ENCODE peak calls at places on chromosomes 2 and 18, in five cellular contexts. One of them, this sample, is unnamed.

GRCh38 chr2:121790276-121790956 is 35.0 kb downstream of the TSN start:
- DNase-seq in IMR-90: peak
- DNase-seq in GM06990: no peak
- DNase-seq in cardiac fibroblast: peak
- DNase-seq in PC-9: peak
- DNase-seq in this sample: peak

GRCh38 chr2:215654177-215654850 is 218.4 kb upstream of the FN1 start:
- DNase-seq in GM06990: no peak
- DNase-seq in IMR-90: peak
- DNase-seq in cardiac fibroblast: peak
- DNase-seq in PC-9: no peak
- DNase-seq in this sample: peak

GRCh38 chr2:237627463-237628321 is at the start of gene LRRFIP1:
- DNase-seq in PC-9: no peak
- DNase-seq in IMR-90: no peak
- DNase-seq in cardiac fibroblast: peak
- DNase-seq in GM06990: no peak
- DNase-seq in this sample: no peak

GRCh38 chr2:240624950-240625621 is at the start of gene GPR35:
- DNase-seq in PC-9: no peak
- DNase-seq in IMR-90: peak
- DNase-seq in cardiac fibroblast: peak
- DNase-seq in GM06990: peak
- DNase-seq in this sample: peak

GRCh38 chr2:10194021-10194820 is 71.7 kb downstream of the RRM2 start:
- DNase-seq in PC-9: no peak
- DNase-seq in GM06990: no peak
- DNase-seq in cardiac fibroblast: peak
- DNase-seq in IMR-90: peak
- DNase-seq in this sample: peak

GRCh38 chr2:15298769-15299168 is 262.4 kb downstream of the NBAS start:
- DNase-seq in GM06990: no peak
- DNase-seq in PC-9: no peak
- DNase-seq in cardiac fibroblast: peak
- DNase-seq in IMR-90: peak
- DNase-seq in this sample: peak

GRCh38 chr2:121634354-121635307 is 14.6 kb downstream of the CLASP1 start:
- DNase-seq in cardiac fibroblast: no peak
- DNase-seq in PC-9: peak
- DNase-seq in IMR-90: peak
- DNase-seq in GM06990: no peak
- DNase-seq in this sample: peak

GRCh38 chr2:7686016-7686385 is 768.8 kb downstream of the RNF144A start:
- DNase-seq in GM06990: no peak
- DNase-seq in cardiac fibroblast: no peak
- DNase-seq in PC-9: no peak
- DNase-seq in IMR-90: no peak
- DNase-seq in this sample: no peak

GRCh38 chr18:34397286-34397896 is 172.7 kb upstream of the NOL4 start:
- DNase-seq in GM06990: no peak
- DNase-seq in PC-9: no peak
- DNase-seq in IMR-90: no peak
- DNase-seq in cardiac fibroblast: no peak
- DNase-seq in this sample: no peak

GRCh38 chr18:9612989-9613388 is 1.4 kb downstream of the PPP4R1 start:
- DNase-seq in IMR-90: no peak
- DNase-seq in GM06990: peak
- DNase-seq in cardiac fibroblast: no peak
- DNase-seq in PC-9: no peak
- DNase-seq in this sample: no peak

GRCh38 chr2:85758361-85759256 is 4.8 kb downstream of the ATOH8 start:
- DNase-seq in cardiac fibroblast: no peak
- DNase-seq in PC-9: no peak
- DNase-seq in GM06990: no peak
- DNase-seq in IMR-90: no peak
- DNase-seq in this sample: no peak

GRCh38 chr2:54898451-54899226 is 151.6 kb downstream of the RTN4 start:
- DNase-seq in cardiac fibroblast: no peak
- DNase-seq in PC-9: no peak
- DNase-seq in GM06990: no peak
- DNase-seq in IMR-90: no peak
- DNase-seq in this sample: no peak

GRCh38 chr2:4898706-4899105 is 793.5 kb upstream of the SOX11 start:
- DNase-seq in GM06990: no peak
- DNase-seq in PC-9: peak
- DNase-seq in IMR-90: no peak
- DNase-seq in cardiac fibroblast: no peak
- DNase-seq in this sample: no peak

GRCh38 chr18:62863629-62864028 is 148.3 kb downstream of the PHLPP1 start:
- DNase-seq in cardiac fibroblast: no peak
- DNase-seq in IMR-90: peak
- DNase-seq in GM06990: no peak
- DNase-seq in PC-9: peak
- DNase-seq in this sample: peak

GRCh38 chr2:175017618-175018414 is 12.6 kb upstream of the CHN1 start:
- DNase-seq in cardiac fibroblast: no peak
- DNase-seq in IMR-90: peak
- DNase-seq in GM06990: no peak
- DNase-seq in PC-9: no peak
- DNase-seq in this sample: peak

GRCh38 chr2:191625016-191625415 is 52.9 kb upstream of the NABP1 start:
- DNase-seq in GM06990: peak
- DNase-seq in IMR-90: no peak
- DNase-seq in PC-9: peak
- DNase-seq in cardiac fibroblast: peak
- DNase-seq in this sample: peak

GRCh38 chr2:170235860-170236638 is 58.1 kb downstream of the MYO3B start:
- DNase-seq in IMR-90: peak
- DNase-seq in cardiac fibroblast: peak
- DNase-seq in GM06990: no peak
- DNase-seq in PC-9: peak
- DNase-seq in this sample: peak

GRCh38 chr18:33833847-33834246 is 255.8 kb downstream of the ASXL3 start:
- DNase-seq in cardiac fibroblast: no peak
- DNase-seq in PC-9: no peak
- DNase-seq in GM06990: no peak
- DNase-seq in IMR-90: no peak
- DNase-seq in this sample: no peak

GRCh38 chr2:119728421-119728820 is 31.3 kb upstream of the PTPN4 start:
- DNase-seq in IMR-90: no peak
- DNase-seq in PC-9: no peak
- DNase-seq in GM06990: no peak
- DNase-seq in cardiac fibroblast: no peak
- DNase-seq in this sample: no peak
- TF ChIP-seq CTCF in IMR-90: no peak
- TF ChIP-seq CTCF in PC-9: no peak
- TF ChIP-seq CTCF in GM06990: no peak
- TF ChIP-seq CTCF in cardiac fibroblast: no peak
- TF ChIP-seq CTCF in this sample: no peak

DNA sequence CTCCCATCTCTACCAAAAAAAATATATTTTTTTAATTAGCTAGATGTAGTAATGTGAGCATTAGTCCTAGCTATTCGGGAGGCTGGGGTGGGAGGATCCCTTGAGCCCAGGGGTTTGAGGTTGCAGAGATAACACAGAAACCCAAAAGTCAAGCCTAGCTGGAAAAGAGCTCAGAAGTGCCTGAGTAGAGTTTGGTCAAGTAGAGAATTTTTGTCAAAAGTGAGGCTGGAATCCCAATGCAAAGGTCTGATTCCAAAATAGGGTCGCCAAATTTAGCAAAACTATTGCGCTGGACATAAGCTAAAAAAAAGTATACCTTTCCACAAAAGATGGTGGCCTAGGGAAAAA is 15.5 kb upstream of the MSH6 start:
- DNase-seq in GM06990: no peak
- DNase-seq in IMR-90: no peak
- DNase-seq in cardiac fibroblast: no peak
- DNase-seq in PC-9: no peak
- DNase-seq in this sample: no peak
- H3K4me3 ChIP-seq in GM06990: no peak
- H3K4me3 ChIP-seq in IMR-90: peak
- H3K4me3 ChIP-seq in cardiac fibroblast: no peak
- H3K4me3 ChIP-seq in PC-9: peak
- H3K4me3 ChIP-seq in this sample: no peak

DNA sequence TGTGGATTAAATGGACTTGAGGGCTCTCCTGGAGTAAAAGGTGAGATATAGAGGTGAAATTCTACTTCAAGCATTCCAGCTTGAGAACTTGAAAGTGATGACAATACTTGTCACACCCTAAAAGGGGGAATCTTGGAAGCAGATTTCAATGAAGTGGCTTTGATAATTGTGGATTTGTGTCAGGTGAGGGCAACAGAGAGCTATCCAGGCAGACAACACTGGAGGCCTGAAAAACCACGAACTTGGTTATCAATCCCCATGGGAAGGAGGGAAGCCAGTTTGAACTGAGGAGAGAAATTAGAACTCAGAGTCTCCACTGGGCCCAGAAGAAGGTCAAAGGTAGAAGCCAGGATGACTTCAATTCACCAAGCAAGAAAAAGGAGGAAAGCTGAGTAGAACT is 263.9 kb downstream of the FIGN start:
- DNase-seq in cardiac fibroblast: peak
- DNase-seq in PC-9: no peak
- DNase-seq in GM06990: no peak
- DNase-seq in IMR-90: peak
- DNase-seq in this sample: peak
- TF ChIP-seq CTCF in cardiac fibroblast: peak
- TF ChIP-seq CTCF in PC-9: peak
- TF ChIP-seq CTCF in GM06990: no peak
- TF ChIP-seq CTCF in IMR-90: peak
- TF ChIP-seq CTCF in this sample: peak

GRCh38 chr2:19899853-19900525 is 1.8 kb downstream of the TTC32 start:
- DNase-seq in PC-9: no peak
- DNase-seq in GM06990: no peak
- DNase-seq in cardiac fibroblast: no peak
- DNase-seq in IMR-90: no peak
- DNase-seq in this sample: no peak
- H3K4me3 ChIP-seq in PC-9: peak
- H3K4me3 ChIP-seq in GM06990: peak
- H3K4me3 ChIP-seq in cardiac fibroblast: peak
- H3K4me3 ChIP-seq in IMR-90: peak
- H3K4me3 ChIP-seq in this sample: peak

GRCh38 chr2:135799738-135800137 is 37.2 kb downstream of the LCT start:
- DNase-seq in IMR-90: no peak
- DNase-seq in PC-9: no peak
- DNase-seq in GM06990: no peak
- DNase-seq in cardiac fibroblast: no peak
- DNase-seq in this sample: no peak
- TF ChIP-seq CTCF in IMR-90: no peak
- TF ChIP-seq CTCF in PC-9: no peak
- TF ChIP-seq CTCF in GM06990: peak
- TF ChIP-seq CTCF in cardiac fibroblast: peak
- TF ChIP-seq CTCF in this sample: no peak

GRCh38 chr2:127084611-127085031 is 22.3 kb downstream of the BIN1 start:
- DNase-seq in IMR-90: no peak
- DNase-seq in cardiac fibroblast: no peak
- DNase-seq in PC-9: no peak
- DNase-seq in GM06990: no peak
- DNase-seq in this sample: no peak

GRCh38 chr2:127085260-127085666 is 21.7 kb downstream of the BIN1 start:
- DNase-seq in GM06990: no peak
- DNase-seq in PC-9: peak
- DNase-seq in IMR-90: peak
- DNase-seq in cardiac fibroblast: peak
- DNase-seq in this sample: peak

GRCh38 chr2:127081826-127082633 is 24.9 kb downstream of the BIN1 start:
- DNase-seq in cardiac fibroblast: peak
- DNase-seq in GM06990: peak
- DNase-seq in IMR-90: peak
- DNase-seq in PC-9: no peak
- DNase-seq in this sample: no peak

GRCh38 chr2:127082974-127083373 is 24.0 kb downstream of the BIN1 start:
- DNase-seq in PC-9: no peak
- DNase-seq in IMR-90: peak
- DNase-seq in GM06990: no peak
- DNase-seq in cardiac fibroblast: peak
- DNase-seq in this sample: peak

GRCh38 chr2:127083819-127084503 is 23.0 kb downstream of the BIN1 start:
- DNase-seq in GM06990: no peak
- DNase-seq in IMR-90: peak
- DNase-seq in cardiac fibroblast: peak
- DNase-seq in PC-9: peak
- DNase-seq in this sample: peak
- H3K4me3 ChIP-seq in GM06990: no peak
- H3K4me3 ChIP-seq in IMR-90: no peak
- H3K4me3 ChIP-seq in cardiac fibroblast: no peak
- H3K4me3 ChIP-seq in PC-9: no peak
- H3K4me3 ChIP-seq in this sample: peak

DNA sequence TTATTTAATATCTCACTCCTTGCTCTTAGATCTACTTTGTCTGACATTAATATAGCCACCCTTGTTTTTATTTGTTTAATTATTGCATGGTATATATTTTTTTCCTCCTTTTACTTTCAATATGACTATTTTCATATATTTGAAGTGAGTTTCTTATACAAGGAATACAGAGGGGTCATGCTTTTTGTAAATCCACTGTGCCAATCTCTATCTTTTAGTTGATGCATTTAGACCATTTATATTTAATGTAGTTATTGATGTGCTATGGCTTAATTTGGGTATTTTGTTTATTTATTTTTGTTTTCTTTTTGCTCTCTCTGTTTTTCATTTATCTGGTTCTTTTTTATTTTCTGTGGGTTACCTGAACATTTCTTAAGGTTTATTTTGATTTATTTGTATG is 750.6 kb downstream of the TMEM182 start:
- DNase-seq in GM06990: no peak
- DNase-seq in IMR-90: no peak
- DNase-seq in cardiac fibroblast: no peak
- DNase-seq in PC-9: no peak
- DNase-seq in this sample: no peak
- TF ChIP-seq CTCF in GM06990: no peak
- TF ChIP-seq CTCF in IMR-90: no peak
- TF ChIP-seq CTCF in cardiac fibroblast: no peak
- TF ChIP-seq CTCF in PC-9: no peak
- TF ChIP-seq CTCF in this sample: no peak

GRCh38 chr18:28390022-28390421 is 213.1 kb upstream of the CDH2 start:
- DNase-seq in IMR-90: no peak
- DNase-seq in GM06990: no peak
- DNase-seq in PC-9: no peak
- DNase-seq in cardiac fibroblast: no peak
- DNase-seq in this sample: no peak
- H3K4me3 ChIP-seq in IMR-90: no peak
- H3K4me3 ChIP-seq in GM06990: no peak
- H3K4me3 ChIP-seq in PC-9: no peak
- H3K4me3 ChIP-seq in cardiac fibroblast: no peak
- H3K4me3 ChIP-seq in this sample: no peak

DNA sequence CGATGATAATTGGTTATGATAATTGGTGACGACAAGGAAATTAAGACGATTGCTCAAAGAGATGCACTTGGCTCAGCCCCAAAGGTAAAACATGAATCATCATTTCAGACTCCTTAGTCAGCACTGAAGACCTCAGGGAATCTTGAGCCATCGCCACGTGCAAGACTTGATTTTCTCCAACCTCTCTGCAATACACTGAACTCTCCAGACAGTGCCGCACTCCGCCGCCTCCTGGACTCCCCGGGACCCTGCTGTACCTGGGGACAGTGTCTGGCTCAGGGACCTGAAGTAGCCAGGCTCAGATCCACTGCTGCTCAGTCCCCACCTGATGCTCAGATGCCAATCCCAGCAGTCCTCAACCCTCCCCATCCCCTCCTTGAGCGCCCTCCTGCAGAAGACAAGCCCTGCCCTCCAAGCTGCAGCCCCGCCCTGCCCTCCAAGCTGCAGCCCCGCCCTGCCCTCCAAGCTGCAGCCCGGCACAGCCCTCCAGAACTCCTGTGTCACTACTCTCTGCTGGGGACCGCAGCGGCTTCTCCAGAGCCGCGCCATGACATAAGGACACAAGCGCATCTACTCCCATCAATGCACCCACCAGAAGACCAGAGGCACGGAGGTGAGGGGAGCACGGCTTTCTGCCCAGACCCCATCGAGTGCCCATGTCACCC is 1.1 kb downstream of the TMEM18 start:
- DNase-seq in PC-9: peak
- DNase-seq in GM06990: no peak
- DNase-seq in cardiac fibroblast: peak
- DNase-seq in IMR-90: peak
- DNase-seq in this sample: peak
- TF ChIP-seq CTCF in PC-9: peak
- TF ChIP-seq CTCF in GM06990: peak
- TF ChIP-seq CTCF in cardiac fibroblast: peak
- TF ChIP-seq CTCF in IMR-90: peak
- TF ChIP-seq CTCF in this sample: peak